ENCODE peak calls at places on chromosome 18, in six cellular contexts. One of them, this sample, is unnamed.

GRCh38 chr18:21342372-21342771 is 100.3 kb downstream of the GREB1L start:
- DNase-seq in heart right ventricle: no peak
- DNase-seq in A549: no peak
- DNase-seq in progenitor cell of endocrine pancreas: no peak
- DNase-seq in lower lobe of right lung: no peak
- DNase-seq in ascending aorta: no peak
- DNase-seq in this sample: no peak

GRCh38 chr18:21826641-21827302 is 86.2 kb downstream of the MIB1 start:
- DNase-seq in lower lobe of right lung: no peak
- DNase-seq in progenitor cell of endocrine pancreas: no peak
- DNase-seq in ascending aorta: no peak
- DNase-seq in A549: no peak
- DNase-seq in heart right ventricle: no peak
- DNase-seq in this sample: no peak

GRCh38 chr18:5868218-5868904 is 27.0 kb downstream of the TMEM200C start:
- DNase-seq in ascending aorta: no peak
- DNase-seq in progenitor cell of endocrine pancreas: peak
- DNase-seq in A549: peak
- DNase-seq in heart right ventricle: peak
- DNase-seq in lower lobe of right lung: peak
- DNase-seq in this sample: no peak

GRCh38 chr18:48476550-48476917 is 62.3 kb upstream of the CTIF start:
- DNase-seq in heart right ventricle: no peak
- DNase-seq in lower lobe of right lung: no peak
- DNase-seq in progenitor cell of endocrine pancreas: no peak
- DNase-seq in ascending aorta: no peak
- DNase-seq in A549: no peak
- DNase-seq in this sample: no peak

GRCh38 chr18:59769105-59769865 is 72.1 kb upstream of the CCBE1 start:
- DNase-seq in A549: no peak
- DNase-seq in progenitor cell of endocrine pancreas: no peak
- DNase-seq in lower lobe of right lung: no peak
- DNase-seq in heart right ventricle: no peak
- DNase-seq in ascending aorta: no peak
- DNase-seq in this sample: no peak

GRCh38 chr18:22604390-22604985 is 186.8 kb upstream of the CTAGE1 start:
- DNase-seq in ascending aorta: no peak
- DNase-seq in A549: no peak
- DNase-seq in progenitor cell of endocrine pancreas: no peak
- DNase-seq in heart right ventricle: peak
- DNase-seq in lower lobe of right lung: no peak
- DNase-seq in this sample: no peak

GRCh38 chr18:76456823-76457222 is 38.2 kb downstream of the ZNF516 start:
- DNase-seq in heart right ventricle: no peak
- DNase-seq in lower lobe of right lung: no peak
- DNase-seq in A549: no peak
- DNase-seq in ascending aorta: no peak
- DNase-seq in progenitor cell of endocrine pancreas: no peak
- DNase-seq in this sample: no peak

GRCh38 chr18:22378672-22379282 is 38.9 kb downstream of the CTAGE1 start:
- DNase-seq in progenitor cell of endocrine pancreas: no peak
- DNase-seq in A549: peak
- DNase-seq in heart right ventricle: peak
- DNase-seq in ascending aorta: no peak
- DNase-seq in lower lobe of right lung: no peak
- DNase-seq in this sample: no peak

GRCh38 chr18:30106356-30106755 is 936.2 kb downstream of the DSC3 start:
- DNase-seq in heart right ventricle: no peak
- DNase-seq in lower lobe of right lung: no peak
- DNase-seq in A549: no peak
- DNase-seq in ascending aorta: no peak
- DNase-seq in progenitor cell of endocrine pancreas: no peak
- DNase-seq in this sample: no peak

GRCh38 chr18:22167091-22167470 is 2.3 kb upstream of the GATA6 start:
- DNase-seq in ascending aorta: no peak
- DNase-seq in heart right ventricle: peak
- DNase-seq in progenitor cell of endocrine pancreas: no peak
- DNase-seq in A549: peak
- DNase-seq in lower lobe of right lung: no peak
- DNase-seq in this sample: no peak

GRCh38 chr18:27778441-27778840 is 398.5 kb downstream of the CDH2 start:
- DNase-seq in lower lobe of right lung: no peak
- DNase-seq in progenitor cell of endocrine pancreas: no peak
- DNase-seq in ascending aorta: no peak
- DNase-seq in heart right ventricle: no peak
- DNase-seq in A549: no peak
- DNase-seq in this sample: no peak

GRCh38 chr18:79699653-79700052 is 20.1 kb downstream of the CTDP1 start:
- DNase-seq in heart right ventricle: no peak
- DNase-seq in ascending aorta: no peak
- DNase-seq in A549: no peak
- DNase-seq in lower lobe of right lung: peak
- DNase-seq in progenitor cell of endocrine pancreas: no peak
- DNase-seq in this sample: no peak

GRCh38 chr18:56509656-56510055 is 128.7 kb downstream of the TXNL1 start:
- DNase-seq in progenitor cell of endocrine pancreas: no peak
- DNase-seq in A549: no peak
- DNase-seq in heart right ventricle: no peak
- DNase-seq in lower lobe of right lung: no peak
- DNase-seq in ascending aorta: no peak
- DNase-seq in this sample: no peak

GRCh38 chr18:22250591-22250996 is 81.2 kb downstream of the GATA6 start:
- DNase-seq in progenitor cell of endocrine pancreas: no peak
- DNase-seq in ascending aorta: no peak
- DNase-seq in A549: no peak
- DNase-seq in lower lobe of right lung: no peak
- DNase-seq in heart right ventricle: no peak
- DNase-seq in this sample: no peak

GRCh38 chr18:7772496-7772861 is 205.4 kb downstream of the PTPRM start:
- DNase-seq in A549: no peak
- DNase-seq in lower lobe of right lung: no peak
- DNase-seq in progenitor cell of endocrine pancreas: no peak
- DNase-seq in heart right ventricle: no peak
- DNase-seq in ascending aorta: no peak
- DNase-seq in this sample: no peak

GRCh38 chr18:3524706-3525105 is 74.7 kb downstream of the TGIF1 start:
- DNase-seq in progenitor cell of endocrine pancreas: no peak
- DNase-seq in ascending aorta: no peak
- DNase-seq in lower lobe of right lung: no peak
- DNase-seq in heart right ventricle: no peak
- DNase-seq in A549: no peak
- DNase-seq in this sample: no peak

GRCh38 chr18:22210331-22210754 is 41.0 kb downstream of the GATA6 start:
- DNase-seq in lower lobe of right lung: no peak
- DNase-seq in A549: no peak
- DNase-seq in progenitor cell of endocrine pancreas: no peak
- DNase-seq in ascending aorta: no peak
- DNase-seq in heart right ventricle: no peak
- DNase-seq in this sample: no peak

GRCh38 chr18:46148810-46149209 is 44.6 kb downstream of the HAUS1 start:
- DNase-seq in heart right ventricle: no peak
- DNase-seq in lower lobe of right lung: no peak
- DNase-seq in progenitor cell of endocrine pancreas: peak
- DNase-seq in A549: peak
- DNase-seq in ascending aorta: no peak
- DNase-seq in this sample: no peak

GRCh38 chr18:2413352-2413751 is 158.0 kb downstream of the METTL4 start:
- DNase-seq in A549: no peak
- DNase-seq in ascending aorta: no peak
- DNase-seq in lower lobe of right lung: no peak
- DNase-seq in heart right ventricle: no peak
- DNase-seq in progenitor cell of endocrine pancreas: no peak
- DNase-seq in this sample: no peak

GRCh38 chr18:73023975-73024374 is 156.2 kb upstream of the NETO1 start:
- DNase-seq in lower lobe of right lung: no peak
- DNase-seq in heart right ventricle: no peak
- DNase-seq in ascending aorta: no peak
- DNase-seq in A549: no peak
- DNase-seq in progenitor cell of endocrine pancreas: no peak
- DNase-seq in this sample: no peak

GRCh38 chr18:46406539-46406932 is 250.5 kb downstream of the LOXHD1 start:
- DNase-seq in progenitor cell of endocrine pancreas: no peak
- DNase-seq in heart right ventricle: no peak
- DNase-seq in A549: no peak
- DNase-seq in ascending aorta: no peak
- DNase-seq in lower lobe of right lung: no peak
- DNase-seq in this sample: no peak

GRCh38 chr18:76977681-76978234 is 154.8 kb downstream of the MBP start:
- DNase-seq in ascending aorta: no peak
- DNase-seq in A549: no peak
- DNase-seq in heart right ventricle: no peak
- DNase-seq in progenitor cell of endocrine pancreas: no peak
- DNase-seq in lower lobe of right lung: no peak
- DNase-seq in this sample: no peak

GRCh38 chr18:40875101-40875500 is 1079.9 kb upstream of the PIK3C3 start:
- DNase-seq in progenitor cell of endocrine pancreas: no peak
- DNase-seq in heart right ventricle: no peak
- DNase-seq in A549: no peak
- DNase-seq in lower lobe of right lung: no peak
- DNase-seq in ascending aorta: no peak
- DNase-seq in this sample: no peak

GRCh38 chr18:58862851-58863538 is 1.7 kb upstream of the ZNF532 start:
- DNase-seq in lower lobe of right lung: peak
- DNase-seq in A549: peak
- DNase-seq in progenitor cell of endocrine pancreas: no peak
- DNase-seq in heart right ventricle: peak
- DNase-seq in ascending aorta: no peak
- DNase-seq in this sample: no peak

GRCh38 chr18:74113711-74114110 is 33.9 kb downstream of the FBXO15 start:
- DNase-seq in heart right ventricle: no peak
- DNase-seq in progenitor cell of endocrine pancreas: no peak
- DNase-seq in ascending aorta: no peak
- DNase-seq in lower lobe of right lung: no peak
- DNase-seq in A549: no peak
- DNase-seq in this sample: no peak

GRCh38 chr18:70205421-70206397 is at the start of gene RTTN:
- DNase-seq in lower lobe of right lung: peak
- DNase-seq in ascending aorta: peak
- DNase-seq in progenitor cell of endocrine pancreas: peak
- DNase-seq in heart right ventricle: peak
- DNase-seq in A549: peak
- DNase-seq in this sample: peak
- TF ChIP-seq CTCF in lower lobe of right lung: no peak
- TF ChIP-seq CTCF in ascending aorta: no peak
- TF ChIP-seq CTCF in progenitor cell of endocrine pancreas: no peak
- TF ChIP-seq CTCF in heart right ventricle: no peak
- TF ChIP-seq CTCF in A549: no peak
- TF ChIP-seq CTCF in this sample: no peak

DNA sequence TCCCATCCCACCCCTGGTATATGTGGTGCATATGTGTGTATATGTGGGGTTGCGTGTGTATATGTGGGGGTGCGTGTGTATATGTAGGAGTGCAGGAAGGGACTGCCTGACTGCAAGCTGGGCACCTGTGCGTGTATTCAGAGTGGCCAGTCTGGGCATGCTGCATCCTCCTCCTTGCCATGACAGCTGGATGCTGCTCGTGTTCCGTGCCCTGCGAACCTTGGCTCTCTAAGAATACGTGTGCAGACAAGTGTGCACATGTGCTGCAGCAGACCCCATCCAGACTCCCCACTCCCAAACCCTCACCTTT is 222.1 kb downstream of the CELF4 start:
- DNase-seq in progenitor cell of endocrine pancreas: no peak
- DNase-seq in heart right ventricle: no peak
- DNase-seq in lower lobe of right lung: no peak
- DNase-seq in A549: no peak
- DNase-seq in ascending aorta: no peak
- DNase-seq in this sample: no peak
- TF ChIP-seq CTCF in progenitor cell of endocrine pancreas: no peak
- TF ChIP-seq CTCF in heart right ventricle: no peak
- TF ChIP-seq CTCF in lower lobe of right lung: no peak
- TF ChIP-seq CTCF in A549: no peak
- TF ChIP-seq CTCF in ascending aorta: no peak
- TF ChIP-seq CTCF in this sample: no peak

GRCh38 chr18:52667388-52667787 is 327.4 kb downstream of the DCC start:
- DNase-seq in A549: no peak
- DNase-seq in ascending aorta: no peak
- DNase-seq in lower lobe of right lung: no peak
- DNase-seq in progenitor cell of endocrine pancreas: no peak
- DNase-seq in heart right ventricle: no peak
- DNase-seq in this sample: no peak

DNA sequence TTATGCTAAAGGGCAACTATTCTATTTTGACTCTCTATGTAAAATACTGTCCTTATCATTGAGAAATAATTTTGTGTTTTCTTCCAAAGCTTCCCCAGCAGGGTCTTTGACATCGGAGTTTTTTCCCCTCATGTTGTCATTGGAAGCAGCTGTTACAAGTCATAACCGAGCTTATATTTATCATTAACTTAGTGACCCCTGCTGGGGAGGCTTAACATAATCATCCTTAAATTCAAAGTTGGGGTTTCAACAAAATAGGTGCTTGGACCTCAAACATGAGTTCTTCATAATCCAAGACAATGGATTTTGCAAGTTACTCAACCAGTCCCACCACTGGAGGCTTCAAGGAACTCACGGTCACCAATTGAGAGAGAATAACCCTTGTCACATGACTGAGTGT is 330.9 kb downstream of the DCC start:
- DNase-seq in ascending aorta: no peak
- DNase-seq in A549: peak
- DNase-seq in progenitor cell of endocrine pancreas: no peak
- DNase-seq in heart right ventricle: no peak
- DNase-seq in lower lobe of right lung: no peak
- DNase-seq in this sample: no peak
- TF ChIP-seq CTCF in ascending aorta: no peak
- TF ChIP-seq CTCF in A549: peak
- TF ChIP-seq CTCF in progenitor cell of endocrine pancreas: peak
- TF ChIP-seq CTCF in heart right ventricle: peak
- TF ChIP-seq CTCF in lower lobe of right lung: peak
- TF ChIP-seq CTCF in this sample: no peak

DNA sequence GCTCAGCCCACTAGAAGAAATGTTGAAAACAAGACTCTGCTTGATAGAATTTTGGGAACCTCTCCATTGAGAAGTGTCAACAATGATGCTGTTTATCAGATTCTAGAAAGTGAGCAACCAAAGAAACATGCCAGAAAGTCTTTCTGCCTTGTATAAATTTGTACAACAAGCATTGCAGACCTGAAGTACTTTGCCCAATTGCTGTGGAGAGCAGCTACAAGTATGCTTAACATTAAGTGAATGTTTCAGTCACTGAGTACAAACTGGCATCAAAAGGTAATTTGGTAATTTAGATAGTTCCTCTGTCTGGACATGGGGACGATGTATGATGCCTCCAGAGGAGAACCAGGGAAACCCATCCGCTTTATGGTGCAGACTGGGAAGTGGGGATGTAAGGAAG is 33.4 kb upstream of the SKA1 start:
- DNase-seq in A549: no peak
- DNase-seq in heart right ventricle: no peak
- DNase-seq in progenitor cell of endocrine pancreas: no peak
- DNase-seq in ascending aorta: no peak
- DNase-seq in lower lobe of right lung: no peak
- DNase-seq in this sample: no peak
- TF ChIP-seq CTCF in A549: no peak
- TF ChIP-seq CTCF in heart right ventricle: no peak
- TF ChIP-seq CTCF in progenitor cell of endocrine pancreas: no peak
- TF ChIP-seq CTCF in ascending aorta: no peak
- TF ChIP-seq CTCF in lower lobe of right lung: no peak
- TF ChIP-seq CTCF in this sample: no peak

This sample was measured in omental fat pad.